ENCODE peak calls at places on chromosome 5, in four cellular contexts. One of them, this sample, is unnamed.
A peak's percentile ranks its signal among the peaks of the same experiment; 100 is the strongest.

GRCh38 chr5:175681975-175682354 is 24.1 kb downstream of the HRH2 start:
- DNase-seq in cardiac muscle cell: no peak
- DNase-seq in tibial artery: no peak
- DNase-seq in uterus: no peak
- DNase-seq in this sample: no peak

GRCh38 chr5:126858441-126858840 is 81.5 kb downstream of the LMNB1 start:
- DNase-seq in uterus: no peak
- DNase-seq in cardiac muscle cell: no peak
- DNase-seq in tibial artery: no peak
- DNase-seq in this sample: no peak

GRCh38 chr5:157563373-157564148 is 12.0 kb downstream of the ADAM19 start:
- DNase-seq in tibial artery: peak; percentile 31
- DNase-seq in cardiac muscle cell: no peak
- DNase-seq in uterus: peak; percentile 63
- DNase-seq in this sample: peak; percentile 42

GRCh38 chr5:92505145-92505544 is 1075.9 kb downstream of the NR2F1-AS1 start:
- DNase-seq in tibial artery: no peak
- DNase-seq in uterus: no peak
- DNase-seq in cardiac muscle cell: no peak
- DNase-seq in this sample: no peak

GRCh38 chr5:68894673-68895072 is 199.1 kb upstream of the SLC30A5 start:
- DNase-seq in cardiac muscle cell: no peak
- DNase-seq in tibial artery: no peak
- DNase-seq in uterus: no peak
- DNase-seq in this sample: no peak

GRCh38 chr5:82861705-82862104 is 215.5 kb downstream of the TMEM167A start:
- DNase-seq in tibial artery: peak; percentile 38
- DNase-seq in cardiac muscle cell: no peak
- DNase-seq in uterus: no peak
- DNase-seq in this sample: no peak

GRCh38 chr5:1832511-1833250 is 31.5 kb downstream of the NDUFS6 start:
- DNase-seq in tibial artery: no peak
- DNase-seq in cardiac muscle cell: no peak
- DNase-seq in uterus: no peak
- DNase-seq in this sample: no peak

GRCh38 chr5:36690041-36690941 is 83.9 kb downstream of the SLC1A3 start:
- DNase-seq in uterus: peak; percentile 76
- DNase-seq in tibial artery: peak; percentile 72
- DNase-seq in cardiac muscle cell: peak; percentile 88
- DNase-seq in this sample: peak; percentile 77

GRCh38 chr5:157219491-157220271 is 39.0 kb downstream of the ITK start:
- DNase-seq in uterus: no peak
- DNase-seq in tibial artery: no peak
- DNase-seq in cardiac muscle cell: no peak
- DNase-seq in this sample: no peak

GRCh38 chr5:122704247-122705036 is 70.4 kb upstream of the SNX2 start:
- DNase-seq in cardiac muscle cell: peak; percentile 65
- DNase-seq in tibial artery: no peak
- DNase-seq in uterus: no peak
- DNase-seq in this sample: no peak

GRCh38 chr5:79685621-79686020 is 4.0 kb upstream of the CMYA5 start:
- DNase-seq in uterus: no peak
- DNase-seq in cardiac muscle cell: no peak
- DNase-seq in tibial artery: no peak
- DNase-seq in this sample: no peak

GRCh38 chr5:131773805-131774204 is 23.0 kb downstream of the FNIP1 start:
- DNase-seq in cardiac muscle cell: no peak
- DNase-seq in uterus: no peak
- DNase-seq in tibial artery: no peak
- DNase-seq in this sample: no peak

GRCh38 chr5:123412206-123412605 is 11.0 kb downstream of the CEP120 start:
- DNase-seq in cardiac muscle cell: no peak
- DNase-seq in uterus: no peak
- DNase-seq in tibial artery: no peak
- DNase-seq in this sample: no peak

GRCh38 chr5:22754155-22754554 is 99.0 kb downstream of the CDH12 start:
- DNase-seq in cardiac muscle cell: no peak
- DNase-seq in uterus: no peak
- DNase-seq in tibial artery: no peak
- DNase-seq in this sample: no peak

GRCh38 chr5:122089614-122090013 is 11.6 kb upstream of the LOX start:
- DNase-seq in uterus: no peak
- DNase-seq in cardiac muscle cell: no peak
- DNase-seq in tibial artery: no peak
- DNase-seq in this sample: no peak

GRCh38 chr5:122311888-122312669 is at the start of gene SNCAIP:
- DNase-seq in cardiac muscle cell: peak; percentile 75
- DNase-seq in uterus: peak; percentile 57
- DNase-seq in tibial artery: peak; percentile 64
- DNase-seq in this sample: peak; percentile 75

GRCh38 chr5:56359429-56359781 is 126.3 kb upstream of the ANKRD55 start:
- DNase-seq in cardiac muscle cell: no peak
- DNase-seq in tibial artery: no peak
- DNase-seq in uterus: no peak
- DNase-seq in this sample: no peak

GRCh38 chr5:95958308-95959014 is 3.2 kb downstream of the ELL2 start:
- DNase-seq in cardiac muscle cell: no peak
- DNase-seq in tibial artery: peak; percentile 34
- DNase-seq in uterus: no peak
- DNase-seq in this sample: no peak

GRCh38 chr5:52895572-52896296 is 93.4 kb upstream of the ITGA2 start:
- DNase-seq in cardiac muscle cell: no peak
- DNase-seq in uterus: no peak
- DNase-seq in tibial artery: no peak
- DNase-seq in this sample: no peak

GRCh38 chr5:27814211-27814610 is 775.8 kb upstream of the CDH9 start:
- DNase-seq in cardiac muscle cell: no peak
- DNase-seq in uterus: no peak
- DNase-seq in tibial artery: no peak
- DNase-seq in this sample: no peak

GRCh38 chr5:27815061-27815460 is 776.7 kb upstream of the CDH9 start:
- DNase-seq in cardiac muscle cell: no peak
- DNase-seq in tibial artery: no peak
- DNase-seq in uterus: no peak
- DNase-seq in this sample: no peak

GRCh38 chr5:27821681-27822080 is 783.3 kb upstream of the CDH9 start:
- DNase-seq in uterus: no peak
- DNase-seq in cardiac muscle cell: no peak
- DNase-seq in tibial artery: no peak
- DNase-seq in this sample: no peak

GRCh38 chr5:27818888-27819287 is 780.5 kb upstream of the CDH9 start:
- DNase-seq in cardiac muscle cell: no peak
- DNase-seq in uterus: no peak
- DNase-seq in tibial artery: no peak
- DNase-seq in this sample: no peak
- H3K4me1 ChIP-seq in cardiac muscle cell: no peaks in the 10 kb centered on the region
- H3K4me1 ChIP-seq in uterus: no peaks in the 10 kb centered on the region
- H3K4me1 ChIP-seq in tibial artery: no peaks in the 10 kb centered on the region
- H3K4me1 ChIP-seq in this sample: no peaks in the 10 kb centered on the region

GRCh38 chr5:71734141-71734540 is 15.1 kb downstream of the CARTPT start:
- DNase-seq in cardiac muscle cell: no peak
- DNase-seq in uterus: no peak
- DNase-seq in tibial artery: no peak
- DNase-seq in this sample: no peak

GRCh38 chr5:71732011-71732410 is 12.9 kb downstream of the CARTPT start:
- DNase-seq in tibial artery: no peak
- DNase-seq in uterus: no peak
- DNase-seq in cardiac muscle cell: no peak
- DNase-seq in this sample: no peak

DNA sequence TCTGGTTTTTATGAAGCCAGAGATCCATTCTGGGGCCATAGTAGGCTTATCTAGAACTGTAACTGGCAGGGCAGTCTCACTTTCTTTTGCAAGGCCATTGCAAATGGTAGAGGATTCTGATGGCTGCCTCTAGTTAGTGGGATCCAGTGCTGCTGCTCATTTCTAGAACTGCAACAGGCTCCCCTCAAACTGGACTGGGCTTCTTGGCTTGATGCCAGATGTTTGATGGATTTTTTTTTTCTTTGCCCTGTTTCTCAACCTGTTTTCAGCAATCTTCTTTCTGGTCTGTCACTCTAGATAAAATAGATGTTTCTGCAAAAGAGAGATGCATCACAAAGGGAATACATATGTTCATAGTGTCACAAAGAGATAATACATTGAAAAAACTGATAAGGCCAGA is 11.9 kb downstream of the CARTPT start:
- DNase-seq in cardiac muscle cell: no peak
- DNase-seq in tibial artery: no peak
- DNase-seq in uterus: no peak
- DNase-seq in this sample: no peak
- TF ChIP-seq CTCF in cardiac muscle cell: no peak
- TF ChIP-seq CTCF in tibial artery: no peak
- TF ChIP-seq CTCF in uterus: no peak
- TF ChIP-seq CTCF in this sample: no peak

GRCh38 chr5:65034782-65035181 is 266.1 kb downstream of the CWC27 start:
- DNase-seq in tibial artery: no peak
- DNase-seq in cardiac muscle cell: no peak
- DNase-seq in uterus: peak; percentile 20
- DNase-seq in this sample: peak; percentile 45
- H3K4me1 ChIP-seq in tibial artery: no peaks in the 10 kb centered on the region
- H3K4me1 ChIP-seq in cardiac muscle cell: peaks cover 6% of the 10 kb centered on the region
- H3K4me1 ChIP-seq in uterus: no peaks in the 10 kb centered on the region
- H3K4me1 ChIP-seq in this sample: peaks cover 5% of the 10 kb centered on the region

DNA sequence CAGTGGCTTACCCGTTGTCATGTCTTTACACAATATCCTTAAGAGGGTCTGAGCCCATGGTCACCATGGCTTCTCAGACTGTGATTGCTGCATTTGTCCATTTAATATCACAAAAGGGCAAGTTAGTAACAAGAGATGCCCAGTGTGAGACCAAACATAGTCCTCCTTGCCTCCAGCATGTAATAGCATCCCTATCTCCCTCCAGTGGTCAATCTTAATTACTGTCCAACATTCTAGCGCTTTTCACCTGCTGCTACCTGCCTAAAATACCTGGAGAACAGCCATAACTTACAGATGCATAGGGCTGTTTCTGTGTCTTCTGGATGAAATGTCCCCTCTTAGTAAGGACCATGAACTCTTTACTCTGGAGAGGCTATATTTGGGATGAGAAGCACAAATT is 267.2 kb upstream of the DAB2 start:
- DNase-seq in cardiac muscle cell: no peak
- DNase-seq in uterus: no peak
- DNase-seq in tibial artery: no peak
- DNase-seq in this sample: no peak
- TF ChIP-seq CTCF in cardiac muscle cell: peak; percentile 6
- TF ChIP-seq CTCF in uterus: no peak
- TF ChIP-seq CTCF in tibial artery: no peak
- TF ChIP-seq CTCF in this sample: no peak

GRCh38 chr5:168375214-168375613 is 83.8 kb downstream of the WWC1 start:
- DNase-seq in uterus: no peak
- DNase-seq in cardiac muscle cell: no peak
- DNase-seq in tibial artery: no peak
- DNase-seq in this sample: no peak
- H3K4me1 ChIP-seq in uterus: no peaks in the 10 kb centered on the region
- H3K4me1 ChIP-seq in cardiac muscle cell: no peaks in the 10 kb centered on the region
- H3K4me1 ChIP-seq in tibial artery: no peaks in the 10 kb centered on the region
- H3K4me1 ChIP-seq in this sample: no peaks in the 10 kb centered on the region

DNA sequence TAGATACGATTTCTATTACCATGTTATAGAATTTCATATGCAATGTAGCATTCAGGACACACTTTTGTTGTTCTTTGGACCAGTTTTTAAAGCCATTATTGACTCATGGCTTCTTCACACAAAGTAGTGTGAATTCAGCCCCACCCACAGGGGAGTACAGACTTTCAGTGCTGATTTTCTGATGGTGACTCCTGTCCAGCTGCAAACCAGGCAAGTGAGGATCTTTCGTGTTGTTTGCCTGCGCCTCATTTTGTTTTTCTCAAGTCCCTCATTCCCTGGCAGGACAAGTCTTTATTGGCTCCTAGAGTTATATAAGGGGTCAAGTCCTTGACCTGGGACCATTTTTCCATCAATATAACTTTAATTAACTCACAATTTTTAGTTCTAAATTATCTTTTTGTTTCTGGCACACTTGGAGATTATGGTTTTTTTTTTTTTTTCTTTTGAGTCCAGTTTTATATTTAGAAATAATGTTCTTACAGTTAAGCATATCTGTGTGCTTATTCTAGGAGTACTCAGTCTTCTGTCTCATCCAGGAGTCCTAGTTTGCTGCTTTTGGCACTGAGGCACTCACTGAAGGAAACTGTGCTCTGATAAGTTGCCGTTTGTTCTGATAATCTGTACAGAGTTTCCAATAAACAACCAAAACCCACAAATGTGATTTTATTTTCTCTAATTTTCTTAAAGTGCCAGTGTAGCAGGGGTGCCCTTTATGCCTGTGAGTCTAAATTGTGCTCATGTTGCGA is 250.8 kb downstream of the LRRC70 start:
- DNase-seq in uterus: no peak
- DNase-seq in tibial artery: no peak
- DNase-seq in cardiac muscle cell: no peak
- DNase-seq in this sample: peak; percentile 50
- TF ChIP-seq CTCF in uterus: no peak
- TF ChIP-seq CTCF in tibial artery: no peak
- TF ChIP-seq CTCF in cardiac muscle cell: no peak
- TF ChIP-seq CTCF in this sample: no peak

GRCh38 chr5:172410160-172410559 is 44.2 kb downstream of the SH3PXD2B start:
- DNase-seq in cardiac muscle cell: no peak
- DNase-seq in uterus: no peak
- DNase-seq in tibial artery: no peak
- DNase-seq in this sample: no peak

GRCh38 chr5:172405226-172405625 is 49.1 kb downstream of the SH3PXD2B start:
- DNase-seq in tibial artery: no peak
- DNase-seq in uterus: no peak
- DNase-seq in cardiac muscle cell: no peak
- DNase-seq in this sample: no peak

GRCh38 chr5:172405708-172406107 is 48.6 kb downstream of the SH3PXD2B start:
- DNase-seq in uterus: no peak
- DNase-seq in tibial artery: no peak
- DNase-seq in cardiac muscle cell: no peak
- DNase-seq in this sample: no peak

GRCh38 chr5:172407241-172407691 is 47.1 kb downstream of the SH3PXD2B start:
- DNase-seq in cardiac muscle cell: no peak
- DNase-seq in tibial artery: no peak
- DNase-seq in uterus: no peak
- DNase-seq in this sample: peak; percentile 53

GRCh38 chr5:172407861-172408260 is 46.5 kb downstream of the SH3PXD2B start:
- DNase-seq in cardiac muscle cell: no peak
- DNase-seq in tibial artery: no peak
- DNase-seq in uterus: peak; percentile 75
- DNase-seq in this sample: peak; percentile 82
- H3K4me1 ChIP-seq in cardiac muscle cell: no peaks in the 10 kb centered on the region
- H3K4me1 ChIP-seq in tibial artery: no peaks in the 10 kb centered on the region
- H3K4me1 ChIP-seq in uterus: peaks cover 12% of the 10 kb centered on the region
- H3K4me1 ChIP-seq in this sample: peaks cover 31% of the 10 kb centered on the region